ENCODE peak calls at places on chromosome 17, in five cellular contexts. One of them, this sample, is unnamed.

GRCh38 chr17:56918916-56919315 is 5.1 kb upstream of the TRIM25 start:
- DNase-seq in mesenchymal stem cell: peak; percentile 38
- DNase-seq in neural progenitor cell: no peak
- DNase-seq in mammary epithelial cell: peak; percentile 45
- DNase-seq in endodermal cell: no peak
- DNase-seq in this sample: no peak

GRCh38 chr17:8534498-8535188 is 95.9 kb downstream of the MYH10 start:
- DNase-seq in mesenchymal stem cell: no peak
- DNase-seq in neural progenitor cell: no peak
- DNase-seq in mammary epithelial cell: no peak
- DNase-seq in endodermal cell: no peak
- DNase-seq in this sample: no peak

GRCh38 chr17:80924807-80925610 is 66.6 kb upstream of the CHMP6 start:
- DNase-seq in mesenchymal stem cell: no peak
- DNase-seq in neural progenitor cell: no peak
- DNase-seq in mammary epithelial cell: no peak
- DNase-seq in endodermal cell: no peak
- DNase-seq in this sample: peak; percentile 51

GRCh38 chr17:67718325-67718941 is 697 bp downstream of the NOL11 start:
- DNase-seq in mesenchymal stem cell: peak; percentile 80
- DNase-seq in neural progenitor cell: no peak
- DNase-seq in mammary epithelial cell: peak; percentile 56
- DNase-seq in endodermal cell: peak; percentile 82
- DNase-seq in this sample: no peak

GRCh38 chr17:6660765-6661463 is 9.4 kb downstream of the C17orf100 start:
- DNase-seq in mesenchymal stem cell: no peak
- DNase-seq in neural progenitor cell: no peak
- DNase-seq in mammary epithelial cell: no peak
- DNase-seq in endodermal cell: peak; percentile 39
- DNase-seq in this sample: no peak

GRCh38 chr17:31535581-31535981 is 144.1 kb downstream of the RAB11FIP4 start:
- DNase-seq in mesenchymal stem cell: no peak
- DNase-seq in neural progenitor cell: no peak
- DNase-seq in mammary epithelial cell: no peak
- DNase-seq in endodermal cell: no peak
- DNase-seq in this sample: peak; percentile 46

GRCh38 chr17:62892870-62893338 is 73.1 kb upstream of the TANC2 start:
- DNase-seq in mesenchymal stem cell: peak; percentile 95
- DNase-seq in neural progenitor cell: no peak
- DNase-seq in mammary epithelial cell: peak; percentile 98
- DNase-seq in endodermal cell: peak; percentile 67
- DNase-seq in this sample: no peak

GRCh38 chr17:27379863-27380533 is 76.2 kb upstream of the KSR1 start:
- DNase-seq in mesenchymal stem cell: no peak
- DNase-seq in neural progenitor cell: peak; percentile 77
- DNase-seq in mammary epithelial cell: peak; percentile 27
- DNase-seq in endodermal cell: peak; percentile 31
- DNase-seq in this sample: peak; percentile 94

GRCh38 chr17:74543406-74543805 is 2.5 kb downstream of the CD300C start:
- DNase-seq in mesenchymal stem cell: no peak
- DNase-seq in neural progenitor cell: no peak
- DNase-seq in mammary epithelial cell: no peak
- DNase-seq in endodermal cell: peak; percentile 69
- DNase-seq in this sample: no peak

GRCh38 chr17:31156326-31156725 is 61.5 kb downstream of the NF1 start:
- DNase-seq in mesenchymal stem cell: no peak
- DNase-seq in neural progenitor cell: no peak
- DNase-seq in mammary epithelial cell: no peak
- DNase-seq in endodermal cell: no peak
- DNase-seq in this sample: no peak

GRCh38 chr17:20116683-20117309 is 107.6 kb downstream of the SPECC1 start:
- DNase-seq in mesenchymal stem cell: peak; percentile 64
- DNase-seq in neural progenitor cell: peak; percentile 85
- DNase-seq in mammary epithelial cell: peak; percentile 38
- DNase-seq in endodermal cell: peak; percentile 86
- DNase-seq in this sample: no peak

GRCh38 chr17:52636443-52636842 is 477.9 kb upstream of the CA10 start:
- DNase-seq in mesenchymal stem cell: no peak
- DNase-seq in neural progenitor cell: no peak
- DNase-seq in mammary epithelial cell: no peak
- DNase-seq in endodermal cell: no peak
- DNase-seq in this sample: no peak

GRCh38 chr17:17824780-17825614 is 11.8 kb downstream of the SREBF1 start:
- DNase-seq in mesenchymal stem cell: peak; percentile 37
- DNase-seq in neural progenitor cell: peak; percentile 42
- DNase-seq in mammary epithelial cell: no peak
- DNase-seq in endodermal cell: peak; percentile 73
- DNase-seq in this sample: no peak

GRCh38 chr17:66126231-66126630 is 65.7 kb downstream of the CEP112 start:
- DNase-seq in mesenchymal stem cell: peak; percentile 16
- DNase-seq in neural progenitor cell: no peak
- DNase-seq in mammary epithelial cell: no peak
- DNase-seq in endodermal cell: no peak
- DNase-seq in this sample: no peak

GRCh38 chr17:65359016-65359415 is 202.4 kb downstream of the AXIN2 start:
- DNase-seq in mesenchymal stem cell: peak; percentile 81
- DNase-seq in neural progenitor cell: no peak
- DNase-seq in mammary epithelial cell: peak; percentile 83
- DNase-seq in endodermal cell: no peak
- DNase-seq in this sample: no peak

GRCh38 chr17:70499067-70499786 is 329.9 kb downstream of the KCNJ2 start:
- DNase-seq in mesenchymal stem cell: no peak
- DNase-seq in neural progenitor cell: peak; percentile 80
- DNase-seq in mammary epithelial cell: no peak
- DNase-seq in endodermal cell: peak; percentile 60
- DNase-seq in this sample: no peak

GRCh38 chr17:75457047-75457654 is 716 bp downstream of the TMEM94 start:
- DNase-seq in mesenchymal stem cell: peak; percentile 64
- DNase-seq in neural progenitor cell: peak; percentile 73
- DNase-seq in mammary epithelial cell: peak; percentile 15
- DNase-seq in endodermal cell: peak; percentile 89
- DNase-seq in this sample: peak; percentile 81

GRCh38 chr17:28974451-28974850 is 23.1 kb upstream of the PHF12 start:
- DNase-seq in mesenchymal stem cell: no peak
- DNase-seq in neural progenitor cell: no peak
- DNase-seq in mammary epithelial cell: no peak
- DNase-seq in endodermal cell: no peak
- DNase-seq in this sample: no peak
- H3K4me3 ChIP-seq in mesenchymal stem cell: no peak overlapping the region
- H3K4me3 ChIP-seq in neural progenitor cell: no peak overlapping the region
- H3K4me3 ChIP-seq in mammary epithelial cell: no peak overlapping the region
- H3K4me3 ChIP-seq in endodermal cell: no peak overlapping the region
- H3K4me3 ChIP-seq in this sample: no peak overlapping the region

GRCh38 chr17:4534928-4535666 is 20.1 kb downstream of the MYBBP1A start:
- DNase-seq in mesenchymal stem cell: no peak
- DNase-seq in neural progenitor cell: no peak
- DNase-seq in mammary epithelial cell: no peak
- DNase-seq in endodermal cell: peak; percentile 75
- DNase-seq in this sample: peak; percentile 70

GRCh38 chr17:4536742-4537411 is 18.3 kb downstream of the MYBBP1A start:
- DNase-seq in mesenchymal stem cell: peak; percentile 47
- DNase-seq in neural progenitor cell: no peak
- DNase-seq in mammary epithelial cell: no peak
- DNase-seq in endodermal cell: peak; percentile 60
- DNase-seq in this sample: peak; percentile 84

GRCh38 chr17:4537451-4538235 is 17.5 kb downstream of the MYBBP1A start:
- DNase-seq in mesenchymal stem cell: no peak
- DNase-seq in neural progenitor cell: no peak
- DNase-seq in mammary epithelial cell: no peak
- DNase-seq in endodermal cell: no peak
- DNase-seq in this sample: peak; percentile 76

GRCh38 chr17:4535667-4536258 is 19.4 kb downstream of the MYBBP1A start:
- DNase-seq in mesenchymal stem cell: no peak
- DNase-seq in neural progenitor cell: no peak
- DNase-seq in mammary epithelial cell: no peak
- DNase-seq in endodermal cell: peak; percentile 83
- DNase-seq in this sample: peak; percentile 73

GRCh38 chr17:4536259-4536741 is 18.9 kb downstream of the MYBBP1A start:
- DNase-seq in mesenchymal stem cell: peak; percentile 30
- DNase-seq in neural progenitor cell: peak; percentile 38
- DNase-seq in mammary epithelial cell: no peak
- DNase-seq in endodermal cell: no peak
- DNase-seq in this sample: peak; percentile 79
- H3K9ac ChIP-seq in mesenchymal stem cell: peak overlapping the region; percentile 57
- H3K9ac ChIP-seq in neural progenitor cell: no peak overlapping the region
- H3K9ac ChIP-seq in mammary epithelial cell: no peak overlapping the region
- H3K9ac ChIP-seq in endodermal cell: no peak overlapping the region
- H3K9ac ChIP-seq in this sample: no peak overlapping the region

GRCh38 chr17:82334204-82334621 is 647 bp upstream of the SECTM1 start:
- DNase-seq in mesenchymal stem cell: no peak
- DNase-seq in neural progenitor cell: no peak
- DNase-seq in mammary epithelial cell: no peak
- DNase-seq in endodermal cell: no peak
- DNase-seq in this sample: peak; percentile 85
- H3K4me3 ChIP-seq in mesenchymal stem cell: no peak overlapping the region
- H3K4me3 ChIP-seq in neural progenitor cell: no peak overlapping the region
- H3K4me3 ChIP-seq in mammary epithelial cell: no peak overlapping the region
- H3K4me3 ChIP-seq in endodermal cell: no peak overlapping the region
- H3K4me3 ChIP-seq in this sample: no peak overlapping the region

DNA sequence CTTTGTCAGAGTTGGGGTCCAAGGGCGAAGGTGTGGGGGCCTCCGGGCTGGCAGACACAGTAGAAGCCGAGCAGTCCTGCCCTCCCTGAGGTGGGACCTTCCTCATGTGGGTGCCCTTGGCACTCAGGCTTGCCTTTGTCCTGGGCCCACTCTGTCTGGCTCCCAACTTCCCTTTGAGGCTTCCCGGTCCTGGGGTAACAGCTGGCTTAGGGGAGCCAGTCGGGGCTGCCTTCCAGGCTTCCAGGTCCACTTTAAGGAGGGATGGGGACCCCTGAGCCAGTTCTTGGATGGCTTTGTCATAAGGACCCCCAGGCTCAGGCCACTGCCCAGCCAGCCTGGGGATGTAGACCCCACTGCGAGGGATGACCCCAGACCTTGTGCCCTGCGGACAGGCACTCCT is 7.8 kb downstream of the GAS2L2 start:
- DNase-seq in mesenchymal stem cell: no peak
- DNase-seq in neural progenitor cell: no peak
- DNase-seq in mammary epithelial cell: no peak
- DNase-seq in endodermal cell: no peak
- DNase-seq in this sample: peak; percentile 47
- H3K9ac ChIP-seq in mesenchymal stem cell: no peak overlapping the region
- H3K9ac ChIP-seq in neural progenitor cell: no peak overlapping the region
- H3K9ac ChIP-seq in mammary epithelial cell: no peak overlapping the region
- H3K9ac ChIP-seq in endodermal cell: no peak overlapping the region
- H3K9ac ChIP-seq in this sample: no peak overlapping the region

GRCh38 chr17:77615672-77616242 is 342.7 kb upstream of the TNRC6C start:
- DNase-seq in mesenchymal stem cell: no peak
- DNase-seq in neural progenitor cell: no peak
- DNase-seq in mammary epithelial cell: no peak
- DNase-seq in endodermal cell: no peak
- DNase-seq in this sample: no peak
- H3K4me3 ChIP-seq in mesenchymal stem cell: no peak overlapping the region
- H3K4me3 ChIP-seq in neural progenitor cell: no peak overlapping the region
- H3K4me3 ChIP-seq in mammary epithelial cell: no peak overlapping the region
- H3K4me3 ChIP-seq in endodermal cell: no peak overlapping the region
- H3K4me3 ChIP-seq in this sample: no peak overlapping the region

DNA sequence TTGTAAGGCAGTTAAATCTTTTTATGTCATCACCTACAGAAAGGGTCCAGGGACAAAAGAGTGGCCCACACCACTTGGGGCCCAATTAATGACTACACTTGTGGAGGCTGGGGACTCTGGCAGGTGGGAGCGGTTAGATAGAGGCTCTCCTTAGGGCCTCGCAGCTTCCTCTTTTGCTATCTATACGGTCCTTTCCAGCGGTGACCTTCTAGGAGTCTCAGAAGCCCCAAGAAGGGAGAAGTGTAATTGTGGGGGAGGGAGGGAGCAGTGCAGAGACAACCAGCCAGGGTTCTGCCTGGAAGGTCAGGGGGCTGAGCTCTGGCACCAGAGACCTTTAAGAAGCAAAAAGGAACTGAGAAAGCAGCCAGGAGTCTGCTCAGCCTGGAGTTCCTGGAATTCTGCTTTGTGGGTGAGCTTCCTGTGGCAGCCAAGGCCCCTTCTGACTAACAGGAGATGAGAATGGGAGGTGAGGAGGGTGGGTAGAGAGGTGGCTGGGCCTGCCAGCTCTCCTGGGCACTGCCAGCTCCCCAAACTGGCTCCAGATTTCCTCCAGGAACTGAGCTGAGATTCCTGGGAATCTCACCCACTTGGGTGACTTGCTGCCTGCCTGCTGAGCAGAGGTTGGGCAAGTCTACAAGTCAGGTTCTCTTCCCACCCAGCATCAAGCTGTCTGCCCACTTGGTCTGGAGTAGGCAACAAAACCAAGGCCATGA is 16.3 kb upstream of the MAP3K14 start:
- DNase-seq in mesenchymal stem cell: no peak
- DNase-seq in neural progenitor cell: no peak
- DNase-seq in mammary epithelial cell: no peak
- DNase-seq in endodermal cell: peak; percentile 51
- DNase-seq in this sample: no peak
- H3K9ac ChIP-seq in mesenchymal stem cell: no peak overlapping the region
- H3K9ac ChIP-seq in neural progenitor cell: no peak overlapping the region
- H3K9ac ChIP-seq in mammary epithelial cell: no peak overlapping the region
- H3K9ac ChIP-seq in endodermal cell: no peak overlapping the region
- H3K9ac ChIP-seq in this sample: no peak overlapping the region

This sample was measured in kidney.